ENCODE peak calls at places on chromosomes 11 and 22, in four cellular contexts. D is breast epithelium; E is neuronal stem cell; N is CD4-positive, alpha-beta memory T cell. U is an unnamed sample. For H3K27me3 and H3K4me1, the result is how much of the 10 kb centered on the place peaks cover.

GRCh38 chr11:27266125-27266524 is 96.9 kb downstream of the CCDC34 start:
- DNase-seq in D (no peak), E (no peak), N (no peak), U (no peak)

GRCh38 chr11:72263363-72263762 is 19.4 kb upstream of the PHOX2A start:
- DNase-seq in D (no peak), E (no peak), N (no peak), U (no peak)

GRCh38 chr11:124935548-124936514 is at the start of gene HEPACAM:
- DNase-seq in D (no peak), E (no peak), N (no peak), U (no peak)

GRCh38 chr11:64359712-64360402 is 895 bp downstream of the RPS6KA4 start:
- DNase-seq in D (no peak), E (no peak), N (no peak), U (peak)

GRCh38 chr22:30266445-30267381 is at the start of gene OSM:
- DNase-seq in D (no peak), E (no peak), N (peak), U (peak)

GRCh38 chr11:69381681-69382130 is 87.8 kb downstream of the MYEOV start:
- DNase-seq in D (no peak), E (no peak), N (no peak), U (no peak)

GRCh38 chr11:35216962-35217667 is 78.1 kb downstream of the CD44 start:
- DNase-seq in D (no peak), E (no peak), N (peak), U (peak)

GRCh38 chr11:7668911-7669310 is 4.4 kb downstream of the CYB5R2 start:
- DNase-seq in D (no peak), E (no peak), N (no peak), U (no peak)

GRCh38 chr22:19287076-19287724 is 4.3 kb downstream of the CLTCL1 start:
- DNase-seq in D (no peak), E (no peak), N (no peak), U (no peak)

GRCh38 chr11:103448966-103449365 is 339.7 kb downstream of the DYNC2H1 start:
- DNase-seq in D (no peak), E (no peak), N (no peak), U (no peak)

GRCh38 chr22:48755332-48755949 is 1072.2 kb downstream of the BRD1 start:
- DNase-seq in D (no peak), E (no peak), N (no peak), U (no peak)

GRCh38 chr11:17782145-17782544 is 47.6 kb downstream of the KCNC1 start:
- DNase-seq in D (no peak), E (no peak), N (no peak), U (no peak)

GRCh38 chr22:38957046-38957770 is at the start of gene APOBEC3A:
- DNase-seq in D (peak), E (no peak), N (no peak), U (no peak)

GRCh38 chr22:36471341-36471821 is 10.1 kb downstream of the TXN2 start:
- DNase-seq in D (no peak), E (no peak), N (no peak), U (no peak)

GRCh38 chr11:16843307-16843706 is 104.9 kb downstream of the C11orf58 start:
- DNase-seq in D (no peak), E (no peak), N (no peak), U (no peak)

GRCh38 chr11:20474176-20474950 is 86.8 kb downstream of the PRMT3 start:
- DNase-seq in D (no peak), E (no peak), N (no peak), U (no peak)

GRCh38 chr22:49551446-49551845 is 276.2 kb downstream of the BRD1 start:
- DNase-seq in D (no peak), E (no peak), N (no peak), U (no peak)

GRCh38 chr22:35350539-35351503 is 30.1 kb upstream of the HMOX1 start:
- DNase-seq in D (peak), E (peak), N (peak), U (peak)

GRCh38 chr11:104214517-104214916 is 50.6 kb upstream of the PDGFD start:
- DNase-seq in D (no peak), E (no peak), N (no peak), U (no peak)

GRCh38 chr11:68690671-68691401 is 6.5 kb downstream of the GAL start:
- DNase-seq in D (no peak), E (no peak), N (peak), U (peak)

GRCh38 chr11:59191095-59191494 is 19.2 kb downstream of the DTX4 start:
- DNase-seq in D (no peak), E (no peak), N (no peak), U (no peak)

GRCh38 chr11:19253149-19253540 is 12.4 kb upstream of the E2F8 start:
- DNase-seq in D (no peak), E (no peak), N (no peak), U (no peak)

GRCh38 chr11:71434576-71435130 is 13.5 kb downstream of the DHCR7 start:
- DNase-seq in D (no peak), E (no peak), N (no peak), U (no peak)

GRCh38 chr22:33831207-33831606 is 89.1 kb downstream of the LARGE1 start:
- DNase-seq in D (no peak), E (no peak), N (no peak), U (no peak)

GRCh38 chr11:15038963-15039362 is 34.4 kb upstream of the CALCB start:
- DNase-seq in D (no peak), E (no peak), N (no peak), U (no peak)

GRCh38 chr22:45334068-45334467 is 24.3 kb downstream of the FAM118A start:
- DNase-seq in D (no peak), E (no peak), N (no peak), U (no peak)

GRCh38 chr11:33060271-33060670 is 20.9 kb downstream of the TCP11L1 start:
- DNase-seq in D (no peak), E (no peak), N (no peak), U (no peak)

GRCh38 chr11:17793642-17794170 is 59.1 kb downstream of the KCNC1 start:
- DNase-seq in D (no peak), E (no peak), N (no peak), U (no peak)

GRCh38 chr11:64854534-64855502 is 10.4 kb upstream of the CDC42BPG start:
- DNase-seq in D (peak), E (no peak), N (no peak), U (no peak)

GRCh38 chr22:32661296-32661695 is 140.2 kb upstream of the TIMP3 start:
- DNase-seq in D (peak), E (peak), N (no peak), U (no peak)

GRCh38 chr11:107711861-107712260 is at the start of gene SLN:
- DNase-seq in D (no peak), E (no peak), N (no peak), U (no peak)

GRCh38 chr11:68256331-68256741 is 15.4 kb downstream of the C11orf24 start:
- DNase-seq in D (no peak), E (no peak), N (no peak), U (no peak)

GRCh38 chr11:126138636-126139540 is 72.6 kb downstream of the RPUSD4 start:
- DNase-seq in D (no peak), E (no peak), N (no peak), U (no peak)

GRCh38 chr11:126137146-126137545 is 74.3 kb downstream of the RPUSD4 start:
- DNase-seq in D (no peak), E (no peak), N (no peak), U (no peak)

GRCh38 chr11:126140106-126140931 is 71.1 kb downstream of the RPUSD4 start:
- DNase-seq in D (no peak), E (no peak), N (no peak), U (no peak)

GRCh38 chr11:126139541-126140091 is 71.8 kb downstream of the RPUSD4 start:
- DNase-seq in D (no peak), E (no peak), N (no peak), U (no peak)

DNA sequence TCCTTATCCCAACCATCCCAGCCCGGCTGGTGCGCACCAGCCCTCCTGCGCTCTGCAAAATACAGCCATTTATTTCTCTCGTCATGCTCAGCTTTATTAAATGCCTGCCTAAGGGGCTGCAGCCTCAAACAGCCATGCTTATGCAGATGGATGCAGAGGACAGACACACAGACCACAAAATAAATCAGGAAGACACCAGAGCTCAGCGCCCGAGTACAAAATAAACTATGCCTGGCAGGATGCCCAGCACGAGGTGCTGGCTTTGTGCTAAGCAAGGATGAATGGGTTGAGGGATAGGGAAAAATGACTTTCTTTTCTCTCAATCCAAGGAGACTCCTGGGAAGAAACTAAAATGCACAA is 70.5 kb downstream of the RPUSD4 start:
- DNase-seq in D (peak), E (no peak), N (no peak), U (no peak)
- H3K27ac ChIP-seq in D (peak), E (no peak), N (no peak), U (no peak)

GRCh38 chr11:117931331-117931950 is 2.2 kb upstream of the TMPRSS13 start:
- DNase-seq in D (no peak), E (no peak), N (no peak), U (no peak)
- H3K27me3 ChIP-seq in D (under half), E (under half), N (under half), U (under half)

GRCh38 chr22:24002272-24002671 is 3.0 kb downstream of the GSTT4 start:
- DNase-seq in D (no peak), E (no peak), N (no peak), U (no peak)
- H3K4me1 ChIP-seq in D (under half), E (under half), N (under half), U (under half)

DNA sequence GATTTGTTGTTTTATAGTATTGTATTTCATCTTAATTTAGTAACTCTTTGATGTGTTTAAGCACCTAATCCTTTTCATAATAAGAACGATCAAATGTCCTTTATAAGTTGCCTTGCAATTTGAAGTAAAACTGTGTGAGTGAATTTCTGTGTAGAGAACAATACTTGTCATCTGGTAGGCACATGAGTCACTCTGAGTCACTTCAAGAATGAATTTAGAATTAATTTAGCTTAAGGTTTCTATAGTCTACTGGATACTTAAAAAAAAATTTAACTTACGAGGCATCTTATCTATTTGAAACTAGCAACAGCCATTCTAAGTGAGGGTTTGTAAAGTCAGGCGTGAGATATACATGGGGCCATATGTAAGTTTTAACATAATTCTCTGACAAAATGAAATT is 85.0 kb downstream of the C22orf31 start:
- DNase-seq in D (no peak), E (no peak), N (no peak), U (no peak)
- H3K27ac ChIP-seq in D (no peak), E (no peak), N (no peak), U (no peak)

GRCh38 chr22:22697377-22698120 is 53.1 kb downstream of the GGTLC2 start:
- DNase-seq in D (no peak), E (no peak), N (no peak), U (no peak)
- H3K27me3 ChIP-seq in D (under half), E (under half), N (under half), U (under half)